ENCODE peak calls at places on chromosome 9, in four cellular contexts. Q is neural progenitor cell; Z is CD8-positive, alpha-beta memory T cell; I is tibial artery. H is an unnamed sample. For H3K36me3, the result is how much of the 10 kb centered on the place peaks cover.

GRCh38 chr9:115877852-115878450 is 275.6 kb upstream of the PAPPA start:
- DNase-seq in Q (no peak), Z (no peak), I (no peak), H (no peak)

GRCh38 chr9:6418764-6419163 is 5.8 kb downstream of the UHRF2 start:
- DNase-seq in Q (no peak), Z (no peak), I (no peak), H (no peak)

GRCh38 chr9:129143461-129143927 is 32.3 kb downstream of the PTPA start:
- DNase-seq in Q (no peak), Z (no peak), I (peak), H (no peak)

GRCh38 chr9:91884746-91885687 is 65.0 kb downstream of the ROR2 start:
- DNase-seq in Q (peak), Z (no peak), I (no peak), H (no peak)

GRCh38 chr9:22208846-22209585 is 199.9 kb upstream of the CDKN2B start:
- DNase-seq in Q (no peak), Z (no peak), I (no peak), H (no peak)

GRCh38 chr9:111559000-111559610 is 34.1 kb downstream of the ZNF483 start:
- DNase-seq in Q (no peak), Z (no peak), I (no peak), H (no peak)

GRCh38 chr9:22307013-22307711 is 139.5 kb upstream of the DMRTA1 start:
- DNase-seq in Q (peak), Z (no peak), I (no peak), H (no peak)

GRCh38 chr9:97811534-97812246 is 41.3 kb upstream of the FOXE1 start:
- DNase-seq in Q (no peak), Z (no peak), I (no peak), H (no peak)

GRCh38 chr9:135243201-135244190 is 156.0 kb downstream of the OLFM1 start:
- DNase-seq in Q (no peak), Z (no peak), I (no peak), H (no peak)

GRCh38 chr9:32251539-32251938 is 132.9 kb upstream of the ACO1 start:
- DNase-seq in Q (peak), Z (no peak), I (no peak), H (no peak)

GRCh38 chr9:106417685-106418084 is 445.3 kb upstream of the ZNF462 start:
- DNase-seq in Q (no peak), Z (no peak), I (no peak), H (no peak)

GRCh38 chr9:73284386-73284785 is 132.7 kb downstream of the ANXA1 start:
- DNase-seq in Q (peak), Z (no peak), I (no peak), H (no peak)

GRCh38 chr9:76400534-76401096 is 6.4 kb upstream of the RFK start:
- DNase-seq in Q (no peak), Z (no peak), I (no peak), H (no peak)

GRCh38 chr9:77514886-77515711 is 133.0 kb downstream of the GNA14 start:
- DNase-seq in Q (no peak), Z (no peak), I (peak), H (peak)

GRCh38 chr9:4987996-4988421 is 2.9 kb downstream of the JAK2 start:
- DNase-seq in Q (peak), Z (peak), I (peak), H (no peak)

GRCh38 chr9:77843088-77843985 is 188.3 kb downstream of the GNAQ start:
- DNase-seq in Q (no peak), Z (no peak), I (no peak), H (no peak)

GRCh38 chr9:89436326-89436725 is 61.6 kb downstream of the SEMA4D start:
- DNase-seq in Q (no peak), Z (no peak), I (no peak), H (no peak)

GRCh38 chr9:105973811-105974407 is 279.6 kb downstream of the TMEM38B start:
- DNase-seq in Q (peak), Z (no peak), I (no peak), H (peak)

GRCh38 chr9:18492612-18493011 is 18.7 kb downstream of the ADAMTSL1 start:
- DNase-seq in Q (no peak), Z (no peak), I (no peak), H (no peak)

GRCh38 chr9:13520069-13520468 is 240.6 kb upstream of the MPDZ start:
- DNase-seq in Q (no peak), Z (no peak), I (no peak), H (no peak)

GRCh38 chr9:34413229-34413852 is 36.6 kb upstream of the MYORG start:
- DNase-seq in Q (peak), Z (no peak), I (no peak), H (no peak)

GRCh38 chr9:86600977-86601376 is 246.8 kb upstream of the TUT7 start:
- DNase-seq in Q (no peak), Z (no peak), I (no peak), H (no peak)

GRCh38 chr9:113514061-113514460 is 50.5 kb downstream of the RGS3 start:
- DNase-seq in Q (no peak), Z (no peak), I (no peak), H (no peak)

GRCh38 chr9:13718086-13718485 is 438.6 kb upstream of the MPDZ start:
- DNase-seq in Q (no peak), Z (no peak), I (no peak), H (no peak)

GRCh38 chr9:91180930-91181268 is 180.8 kb downstream of the AUH start:
- DNase-seq in Q (no peak), Z (no peak), I (no peak), H (no peak)

GRCh38 chr9:114117996-114118830 is 19.1 kb upstream of the KIF12 start:
- DNase-seq in Q (no peak), Z (no peak), I (no peak), H (no peak)

GRCh38 chr9:89530721-89531120 is 32.8 kb upstream of the SEMA4D start:
- DNase-seq in Q (no peak), Z (no peak), I (no peak), H (no peak)

GRCh38 chr9:75239176-75239575 is 150.9 kb downstream of the OSTF1 start:
- DNase-seq in Q (no peak), Z (no peak), I (no peak), H (no peak)

GRCh38 chr9:91420471-91421021 is 3.1 kb downstream of the NFIL3 start:
- DNase-seq in Q (no peak), Z (no peak), I (no peak), H (no peak)

GRCh38 chr9:21506910-21507795 is 25.0 kb upstream of the IFNE start:
- DNase-seq in Q (no peak), Z (no peak), I (no peak), H (peak)

GRCh38 chr9:96688215-96688614 is 33.1 kb upstream of the PRXL2C start:
- DNase-seq in Q (no peak), Z (no peak), I (no peak), H (no peak)

GRCh38 chr9:96686638-96687335 is 31.7 kb upstream of the PRXL2C start:
- DNase-seq in Q (peak), Z (peak), I (peak), H (peak)

GRCh38 chr9:96691326-96691725 is 36.2 kb upstream of the PRXL2C start:
- DNase-seq in Q (no peak), Z (no peak), I (no peak), H (no peak)

DNA sequence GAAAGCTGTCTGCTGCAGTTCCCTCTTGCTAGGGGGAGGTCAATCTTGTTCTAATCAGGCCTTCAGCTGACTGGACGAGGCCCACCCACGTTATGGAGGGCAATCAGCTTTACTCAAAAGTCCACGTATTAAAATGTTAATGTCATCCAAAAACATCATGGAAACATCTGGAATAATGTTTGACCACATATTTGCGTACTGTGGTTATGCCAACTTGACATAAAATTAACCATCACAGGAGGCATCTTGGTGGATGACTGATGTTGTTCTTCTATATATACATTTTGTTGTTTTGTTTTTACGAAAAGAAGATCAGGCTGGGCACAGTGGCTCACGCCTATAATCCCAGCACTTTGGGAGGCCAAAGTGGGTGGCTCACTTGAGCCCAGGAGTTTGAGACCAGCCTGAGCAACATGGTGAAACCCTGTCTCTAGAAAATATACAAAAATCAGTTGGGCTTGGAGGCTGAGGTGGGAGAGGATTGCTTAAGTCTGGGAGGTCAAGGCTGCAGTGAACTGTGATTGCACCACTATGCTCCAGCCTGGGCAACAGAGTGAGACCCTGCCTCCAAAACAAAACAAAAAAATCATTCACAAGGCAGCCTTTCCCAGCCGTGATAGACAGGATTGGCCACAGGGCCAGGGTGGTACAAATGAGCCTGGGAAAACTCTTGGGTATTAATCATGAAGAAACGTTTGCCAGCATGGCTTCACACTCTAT is 33.8 kb upstream of the PRXL2C start:
- DNase-seq in Q (no peak), Z (no peak), I (no peak), H (no peak)
- H3K4me3 ChIP-seq in Q (no peak), Z (no peak), I (no peak), H (no peak)

GRCh38 chr9:109166771-109167601 is at the start of gene FRRS1L:
- DNase-seq in Q (peak), Z (no peak), I (no peak), H (no peak)
- H3K36me3 ChIP-seq in Q (under half), Z (under half), I (under half), H (under half)

DNA sequence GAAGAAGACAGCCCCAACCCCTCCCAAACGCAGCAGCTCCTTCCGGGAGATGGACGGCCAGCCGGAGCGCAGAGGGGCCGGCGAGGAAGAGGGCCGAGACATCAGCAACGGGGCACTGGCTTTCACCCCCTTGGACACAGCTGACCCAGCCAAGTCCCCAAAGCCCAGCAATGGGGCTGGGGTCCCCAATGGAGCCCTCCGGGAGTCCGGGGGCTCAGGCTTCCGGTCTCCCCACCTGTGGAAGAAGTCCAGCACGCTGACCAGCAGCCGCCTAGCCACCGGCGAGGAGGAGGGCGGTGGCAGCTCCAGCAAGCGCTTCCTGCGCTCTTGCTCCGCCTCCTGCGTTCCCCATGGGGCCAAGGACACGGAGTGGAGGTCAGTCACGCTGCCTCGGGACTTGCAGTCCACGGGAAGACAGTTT is 12.5 kb downstream of the QRFP start:
- DNase-seq in Q (no peak), Z (no peak), I (no peak), H (no peak)
- H3K4me3 ChIP-seq in Q (no peak), Z (no peak), I (no peak), H (no peak)

GRCh38 chr9:101408374-101409078 is 9.9 kb downstream of the ZNF189 start:
- DNase-seq in Q (no peak), Z (no peak), I (no peak), H (no peak)
- H3K36me3 ChIP-seq in Q (half or more), Z (under half), I (half or more), H (under half)

GRCh38 chr9:16442622-16443021 is 427.8 kb downstream of the BNC2 start:
- DNase-seq in Q (peak), Z (no peak), I (no peak), H (no peak)
- H3K4me3 ChIP-seq in Q (no peak), Z (no peak), I (no peak), H (no peak)

DNA sequence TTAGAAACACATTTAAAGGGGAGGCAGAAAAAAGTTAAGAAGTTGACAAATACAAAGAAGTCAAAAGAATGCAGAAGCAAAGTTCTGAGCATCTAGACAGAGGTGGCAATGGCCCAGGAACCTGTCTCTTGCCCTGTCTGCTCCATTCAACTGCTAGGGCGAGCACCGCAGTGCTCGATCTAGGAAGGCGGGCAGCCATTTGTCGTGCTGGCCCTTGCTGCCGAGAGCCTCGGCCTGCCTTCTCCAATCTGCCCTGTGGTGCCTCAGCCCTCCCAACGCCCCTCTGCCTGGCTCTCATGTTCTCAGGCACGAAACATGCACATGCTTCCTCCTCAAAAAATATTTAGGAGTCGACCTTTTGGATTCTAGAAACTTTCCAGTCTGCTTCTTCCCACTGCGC is 42.2 kb downstream of the DDX31 start:
- DNase-seq in Q (no peak), Z (no peak), I (no peak), H (no peak)
- H3K36me3 ChIP-seq in Q (under half), Z (under half), I (half or more), H (under half)

GRCh38 chr9:137296214-137297059 is 5.6 kb downstream of the NRARP start:
- DNase-seq in Q (no peak), Z (no peak), I (no peak), H (no peak)
- H3K4me3 ChIP-seq in Q (peak), Z (no peak), I (peak), H (no peak)

DNA sequence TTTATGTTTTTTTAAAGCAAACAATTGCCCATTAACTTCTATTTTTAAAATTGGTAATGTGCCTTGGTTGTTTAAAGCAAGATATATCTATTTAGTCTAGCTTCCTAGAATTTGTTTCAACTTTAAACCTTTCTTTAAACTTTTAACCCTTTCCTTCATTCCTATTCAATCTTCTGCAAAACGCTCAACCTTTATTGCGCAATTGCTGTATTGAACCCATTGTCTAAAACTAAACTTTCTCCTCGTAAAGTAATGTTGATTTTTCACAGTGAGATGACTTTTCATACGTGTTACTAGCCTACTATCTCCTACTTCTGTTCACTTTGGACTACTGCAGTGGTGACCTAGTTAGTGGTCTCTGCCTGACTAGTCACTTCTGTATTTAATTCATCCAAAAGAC is 63.3 kb downstream of the SMC5 start:
- DNase-seq in Q (no peak), Z (no peak), I (no peak), H (no peak)
- H3K36me3 ChIP-seq in Q (under half), Z (under half), I (under half), H (under half)